ENCODE peak calls at places on chromosomes 4 and X, in six cellular contexts. M is mucosa of descending colon; Q is colonic mucosa; V is GM06990; D is astrocyte of the spinal cord; A is CD4-positive, alpha-beta memory T cell. I is an unnamed sample.
A peak's percentile ranks its signal among the peaks of the same experiment; 100 is the strongest.

GRCh38 chr4:15385928-15386327 is 41.9 kb upstream of the C1QTNF7 start:
- DNase-seq in M (peak; percentile 42), Q (no peak), V (no peak), D (no peak), A (no peak), I (no peak)

GRCh38 chr4:175273995-175274753 is 356.0 kb downstream of the ADAM29 start:
- DNase-seq in M (no peak), Q (no peak), V (no peak), D (peak; percentile 45), A (no peak), I (peak; percentile 24)

GRCh38 chr4:24475756-24476155 is 108.6 kb downstream of the DHX15 start:
- DNase-seq in M (no peak), Q (no peak), V (no peak), D (no peak), A (no peak), I (no peak)

GRCh38 chr4:185381794-185382193 is 13.9 kb downstream of the LRP2BP start:
- DNase-seq in M (no peak), Q (no peak), V (no peak), D (no peak), A (no peak), I (no peak)

GRCh38 chr4:185036842-185037241 is 18.6 kb downstream of the HELT start:
- DNase-seq in M (no peak), Q (no peak), V (no peak), D (no peak), A (no peak), I (no peak)

GRCh38 chrX:76802698-76803097 is 375.2 kb downstream of the MAGEE1 start:
- DNase-seq in M (no peak), Q (no peak), V (no peak), D (no peak), A (no peak), I (no peak)

GRCh38 chrX:39766882-39767281 is 330.9 kb downstream of the BCOR start:
- DNase-seq in M (no peak), Q (no peak), V (no peak), D (peak; percentile 39), A (no peak), I (no peak)

GRCh38 chr4:88674989-88675388 is 22.6 kb downstream of the NAP1L5 start:
- DNase-seq in M (no peak), Q (no peak), V (no peak), D (peak; percentile 62), A (no peak), I (no peak)

GRCh38 chr4:7021930-7022658 is 21.1 kb upstream of the TADA2B start:
- DNase-seq in M (no peak), Q (no peak), V (no peak), D (peak; percentile 58), A (no peak), I (peak; percentile 46)

GRCh38 chr4:188143731-188144130 is 4.5 kb downstream of the TRIML1 start:
- DNase-seq in M (no peak), Q (no peak), V (no peak), D (no peak), A (no peak), I (no peak)

GRCh38 chr4:11532138-11532537 is 103.4 kb upstream of the HS3ST1 start:
- DNase-seq in M (no peak), Q (no peak), V (no peak), D (no peak), A (no peak), I (no peak)

DNA sequence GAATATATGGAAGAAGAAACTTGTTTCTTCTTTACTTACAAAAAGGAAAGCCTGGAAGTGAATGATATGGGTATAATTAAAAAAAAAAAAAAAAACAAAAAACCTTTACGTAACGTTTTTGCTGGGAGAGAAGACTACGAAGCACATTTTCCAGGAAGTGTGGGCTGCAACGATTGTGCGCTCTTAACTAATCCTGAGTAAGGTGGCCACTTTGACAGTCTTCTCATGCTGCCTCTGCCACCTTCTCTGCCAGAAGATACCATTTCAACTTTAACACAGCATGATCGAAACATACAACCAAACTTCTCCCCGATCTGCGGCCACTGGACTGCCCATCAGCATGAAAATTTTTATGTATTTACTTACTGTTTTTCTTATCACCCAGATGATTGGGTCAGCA is at the start of gene CD40LG:
- DNase-seq in M (no peak), Q (no peak), V (no peak), D (no peak), A (no peak), I (no peak)
- H3K4me3 ChIP-seq in M (no peak within 1 kb of the TSS), Q (no peak within 1 kb of the TSS), V (no peak within 1 kb of the TSS), D (no peak within 1 kb of the TSS), A (peak within 1 kb of the TSS; percentile 84), I (no peak within 1 kb of the TSS)

GRCh38 chr4:8177544-8177943 is 18.9 kb upstream of the ABLIM2 start:
- DNase-seq in M (no peak), Q (no peak), V (no peak), D (no peak), A (no peak), I (no peak)

GRCh38 chr4:8179771-8180170 is 19.3 kb upstream of the SH3TC1 start:
- DNase-seq in M (no peak), Q (no peak), V (no peak), D (no peak), A (no peak), I (no peak)

GRCh38 chr4:8176547-8177399 is 18.2 kb upstream of the ABLIM2 start:
- DNase-seq in M (no peak), Q (no peak), V (no peak), D (peak; percentile 48), A (peak; percentile 42), I (no peak)

GRCh38 chr4:8179074-8179473 is 20.0 kb upstream of the SH3TC1 start:
- DNase-seq in M (no peak), Q (no peak), V (no peak), D (no peak), A (no peak), I (no peak)

GRCh38 chr4:8177956-8178355 is 19.3 kb upstream of the ABLIM2 start:
- DNase-seq in M (no peak), Q (no peak), V (no peak), D (no peak), A (no peak), I (no peak)
- H3K4me3 ChIP-seq in M (no peak overlapping the region), Q (no peak overlapping the region), V (no peak overlapping the region), D (no peak overlapping the region), A (no peak overlapping the region), I (no peak overlapping the region)

DNA sequence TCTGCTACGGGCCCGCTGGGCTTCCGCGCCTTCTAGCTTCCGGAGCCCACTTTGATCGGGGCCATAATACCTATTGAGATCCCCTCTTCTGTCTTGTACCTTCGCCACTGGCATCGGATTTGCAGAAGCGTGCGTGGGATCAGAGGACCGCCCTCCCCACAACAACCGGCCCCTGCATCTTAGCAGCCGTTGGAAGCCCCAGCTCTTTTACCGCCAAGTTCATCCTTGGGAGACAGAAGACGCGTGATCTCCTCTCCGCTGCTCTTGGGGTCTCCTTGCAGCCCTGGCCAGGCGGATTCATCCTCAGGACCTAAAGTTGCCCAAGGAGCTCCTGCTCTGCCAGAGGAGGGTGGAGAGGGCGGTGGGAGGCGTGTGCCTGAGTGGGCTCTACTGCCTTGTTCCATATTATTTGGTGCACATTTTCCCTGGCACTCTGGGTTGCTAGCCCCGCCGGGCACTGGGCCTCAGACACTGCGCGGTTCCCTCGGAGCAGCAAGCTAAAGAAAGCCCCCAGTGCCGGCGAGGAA is 1.6 kb downstream of the SLIT2 start:
- DNase-seq in M (peak; percentile 28), Q (no peak), V (peak; percentile 2), D (no peak), A (no peak), I (no peak)
- H3K4me3 ChIP-seq in M (no peak overlapping the region), Q (peak overlapping the region; percentile 51), V (no peak overlapping the region), D (peak overlapping the region; percentile 74), A (no peak overlapping the region), I (peak overlapping the region; percentile 76)

GRCh38 chr4:54547299-54548097 is 110.3 kb upstream of the KIT start:
- DNase-seq in M (peak; percentile 61), Q (peak; percentile 72), V (no peak), D (no peak), A (no peak), I (no peak)

GRCh38 chr4:54548831-54549460 is 108.8 kb upstream of the KIT start:
- DNase-seq in M (no peak), Q (no peak), V (no peak), D (no peak), A (no peak), I (no peak)

GRCh38 chr4:54550415-54551171 is 107.2 kb upstream of the KIT start:
- DNase-seq in M (no peak), Q (no peak), V (no peak), D (no peak), A (no peak), I (no peak)

GRCh38 chr4:54545663-54546424 is 111.9 kb upstream of the KIT start:
- DNase-seq in M (no peak), Q (no peak), V (no peak), D (no peak), A (no peak), I (no peak)

GRCh38 chr4:54548098-54548620 is 109.6 kb upstream of the KIT start:
- DNase-seq in M (no peak), Q (no peak), V (no peak), D (no peak), A (no peak), I (no peak)
- H3K4me3 ChIP-seq in M (no peak overlapping the region), Q (no peak overlapping the region), V (no peak overlapping the region), D (no peak overlapping the region), A (no peak overlapping the region), I (no peak overlapping the region)

I was measured in skeletal muscle cell.